ENCODE peak calls at places on chromosomes 13 and 19, in seven cellular contexts. I is tibial nerve, F is right atrium auricular region, N is thoracic aorta, P is aorta, U is upper lobe of right lung, Z is uterus. O is an unnamed sample. For H3K9me3, the result is how much of the 10 kb centered on the place peaks cover.

GRCh38 chr13:113978741-113979481 is 5.0 kb upstream of the C13orf46 start:
- DNase-seq in Z (no peak), U (peak), F (no peak), N (no peak), P (peak), I (no peak), O (no peak)

GRCh38 chr13:51945149-51945548 is 66.1 kb downstream of the ATP7B start:
- DNase-seq in P (no peak), F (no peak), I (no peak), Z (no peak), N (no peak), U (no peak), O (no peak)

GRCh38 chr19:42831221-42832019 is 48.1 kb downstream of the PSG1 start:
- DNase-seq in U (no peak), P (no peak), Z (no peak), F (no peak), N (no peak), I (no peak), O (no peak)

GRCh38 chr13:114185182-114185971 is 6.3 kb downstream of the CFAP97D2 start:
- DNase-seq in U (no peak), F (no peak), P (no peak), I (no peak), Z (no peak), N (no peak), O (no peak)

GRCh38 chr13:52850396-52851152 is 2.1 kb upstream of the PCDH8 start:
- DNase-seq in Z (peak), P (peak), U (peak), N (peak), F (peak), I (peak), O (no peak)

GRCh38 chr13:21061077-21061945 is at the start of gene LATS2:
- DNase-seq in U (peak), P (peak), Z (peak), F (peak), I (peak), N (peak), O (peak)

GRCh38 chr19:46678110-46678732 is 17.2 kb upstream of the DACT3 start:
- DNase-seq in U (no peak), P (no peak), Z (no peak), F (no peak), I (no peak), N (no peak), O (peak)

GRCh38 chr19:15529774-15530372 is 21.5 kb downstream of the CYP4F22 start:
- DNase-seq in N (no peak), F (no peak), I (no peak), U (no peak), Z (no peak), P (no peak), O (no peak)

GRCh38 chr19:50204811-50205675 is 1.6 kb downstream of the MYH14 start:
- DNase-seq in N (no peak), U (peak), I (no peak), F (no peak), P (no peak), Z (no peak), O (no peak)

GRCh38 chr19:31675187-31675913 is 326.1 kb upstream of the TSHZ3 start:
- DNase-seq in U (no peak), F (no peak), Z (no peak), N (no peak), P (no peak), I (no peak), O (no peak)

GRCh38 chr19:17346109-17346671 is 8.8 kb downstream of the GTPBP3 start:
- DNase-seq in N (no peak), P (peak), I (peak), F (peak), Z (peak), U (peak), O (peak)

GRCh38 chr19:49555600-49556411 is 24.6 kb downstream of the NOSIP start:
- DNase-seq in I (peak), Z (peak), U (peak), P (peak), F (no peak), N (no peak), O (peak)

GRCh38 chr19:46648961-46649960 is 11.7 kb downstream of the DACT3 start:
- DNase-seq in U (no peak), N (no peak), P (no peak), F (no peak), Z (no peak), I (no peak), O (no peak)

GRCh38 chr19:10368101-10368803 is 12.1 kb downstream of the TYK2 start:
- DNase-seq in Z (no peak), F (no peak), P (no peak), N (no peak), U (no peak), I (no peak), O (no peak)

GRCh38 chr13:84574851-84575250 is 692.6 kb upstream of the SLITRK1 start:
- DNase-seq in P (no peak), Z (no peak), N (no peak), I (no peak), F (no peak), U (no peak), O (no peak)

GRCh38 chr19:35351441-35352176 is 3.9 kb downstream of the FFAR1 start:
- DNase-seq in Z (no peak), N (no peak), U (peak), I (no peak), P (peak), F (no peak), O (no peak)

GRCh38 chr19:13069415-13070369 is 33.0 kb downstream of the LYL1 start:
- DNase-seq in F (no peak), P (no peak), N (no peak), U (no peak), I (no peak), Z (no peak), O (no peak)

GRCh38 chr19:34998777-34999497 is 1.2 kb upstream of the GRAMD1A start:
- DNase-seq in Z (no peak), N (no peak), I (no peak), U (no peak), F (no peak), P (peak), O (no peak)

GRCh38 chr19:40802300-40803169 is 3.5 kb downstream of the EGLN2 start:
- DNase-seq in U (peak), P (peak), Z (peak), N (no peak), F (peak), I (peak), O (no peak)

GRCh38 chr19:13098291-13099072 is 4.2 kb downstream of the LYL1 start:
- DNase-seq in U (no peak), F (no peak), Z (peak), N (no peak), I (no peak), P (no peak), O (no peak)

GRCh38 chr19:43826787-43827754 is at the start of gene ZNF283:
- DNase-seq in P (peak), N (peak), F (peak), Z (peak), I (peak), U (peak), O (peak)

GRCh38 chr19:18778826-18779354 is 12.2 kb downstream of the COMP start:
- DNase-seq in I (no peak), U (no peak), Z (no peak), F (no peak), P (no peak), N (no peak), O (no peak)

GRCh38 chr13:106098778-106099177 is 436.7 kb downstream of the EFNB2 start:
- DNase-seq in U (no peak), N (no peak), F (no peak), P (no peak), I (no peak), Z (no peak), O (no peak)

GRCh38 chr19:2834294-2834871 is 6.9 kb upstream of the ZNF555 start:
- DNase-seq in Z (no peak), F (no peak), N (no peak), I (no peak), U (no peak), P (no peak), O (no peak)
- H3K9me3 ChIP-seq in Z (under half), F (under half), N (under half), I (half or more), U (under half), P (under half), O (under half)

GRCh38 chr19:1474765-1475351 is 4.2 kb downstream of the C19orf25 start:
- DNase-seq in P (no peak), I (no peak), F (no peak), Z (no peak), U (no peak), N (no peak), O (no peak)
- H3K9me3 ChIP-seq in P (under half), I (under half), F (under half), Z (under half), U (under half), N (under half), O (under half)

GRCh38 chr13:59710416-59710815 is 453.3 kb downstream of the DIAPH3 start:
- DNase-seq in F (no peak), I (no peak), N (no peak), U (no peak), P (no peak), Z (no peak), O (no peak)

GRCh38 chr13:59710995-59711701 is 452.6 kb downstream of the DIAPH3 start:
- DNase-seq in I (no peak), U (no peak), P (no peak), Z (no peak), F (no peak), N (no peak), O (no peak)

GRCh38 chr13:59715591-59715990 is 448.1 kb downstream of the DIAPH3 start:
- DNase-seq in I (no peak), Z (no peak), F (no peak), U (no peak), P (no peak), N (no peak), O (no peak)
- H3K9me3 ChIP-seq in I (under half), Z (under half), F (under half), U (under half), P (under half), N (under half), O (under half)

DNA sequence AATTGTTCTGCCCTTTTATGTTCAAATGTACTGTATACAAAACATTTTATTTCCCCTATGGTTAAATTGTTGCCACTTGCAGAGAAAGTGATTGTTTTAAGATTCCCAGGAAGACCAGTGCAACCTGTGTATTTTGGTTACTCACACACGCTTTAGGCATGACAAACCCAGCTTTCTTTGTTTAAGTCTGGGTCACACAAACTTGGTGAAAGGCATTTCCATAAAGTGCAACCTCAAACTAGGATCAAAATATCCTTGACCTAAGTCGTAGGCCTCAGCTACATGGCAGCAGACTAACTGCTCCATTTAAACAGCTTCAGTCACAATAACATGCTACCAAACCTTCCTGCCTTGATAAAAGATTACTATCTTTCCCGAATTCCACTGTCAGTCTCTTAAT is 639.0 kb upstream of the PRR20A start:
- DNase-seq in I (no peak), Z (no peak), F (no peak), U (no peak), N (no peak), P (no peak), O (no peak)
- H3K9me3 ChIP-seq in I (under half), Z (under half), F (under half), U (under half), N (under half), P (under half), O (under half)

GRCh38 chr19:7979011-7979410 is 26.4 kb downstream of the ELAVL1 start:
- DNase-seq in I (no peak), N (no peak), F (no peak), P (peak), Z (no peak), U (no peak), O (no peak)

GRCh38 chr19:7979559-7979958 is 25.9 kb downstream of the ELAVL1 start:
- DNase-seq in P (peak), I (no peak), N (no peak), F (no peak), U (no peak), Z (no peak), O (no peak)

GRCh38 chr19:7977021-7977722 is 28.3 kb downstream of the ELAVL1 start:
- DNase-seq in F (no peak), U (no peak), P (peak), I (no peak), Z (no peak), N (no peak), O (no peak)

GRCh38 chr19:7977723-7978040 is 27.8 kb downstream of the ELAVL1 start:
- DNase-seq in N (no peak), P (no peak), U (no peak), I (no peak), F (no peak), Z (no peak), O (no peak)

GRCh38 chr19:7978196-7978825 is 27.1 kb downstream of the ELAVL1 start:
- DNase-seq in U (no peak), Z (no peak), N (no peak), P (peak), I (no peak), F (no peak), O (no peak)
- H3K9me3 ChIP-seq in U (under half), Z (under half), N (under half), P (under half), I (under half), F (under half), O (under half)

GRCh38 chr19:58213075-58213369 is 15.7 kb upstream of the ZNF544 start:
- DNase-seq in U (no peak), P (no peak), I (no peak), Z (no peak), F (no peak), N (no peak), O (no peak)
- H3K9me3 ChIP-seq in U (half or more), P (half or more), I (half or more), Z (under half), F (half or more), N (half or more), O (under half)

GRCh38 chr19:23999821-24000610 is 85.3 kb downstream of the ZNF726 start:
- DNase-seq in P (no peak), N (no peak), U (no peak), Z (no peak), I (no peak), F (no peak), O (no peak)
- H3K9me3 ChIP-seq in P (under half), N (under half), U (under half), Z (under half), I (half or more), F (under half), O (under half)

GRCh38 chr19:11942843-11943108 is 17.9 kb downstream of the ZNF700 start:
- DNase-seq in N (no peak), I (no peak), P (no peak), Z (no peak), U (no peak), F (no peak), O (no peak)
- H3K9me3 ChIP-seq in N (half or more), I (half or more), P (under half), Z (under half), U (half or more), F (under half), O (under half)

GRCh38 chr13:19117913-19118739 is 63.5 kb downstream of the TUBA3C start:
- DNase-seq in I (no peak), F (no peak), Z (no peak), U (no peak), N (no peak), P (no peak), O (no peak)

DNA sequence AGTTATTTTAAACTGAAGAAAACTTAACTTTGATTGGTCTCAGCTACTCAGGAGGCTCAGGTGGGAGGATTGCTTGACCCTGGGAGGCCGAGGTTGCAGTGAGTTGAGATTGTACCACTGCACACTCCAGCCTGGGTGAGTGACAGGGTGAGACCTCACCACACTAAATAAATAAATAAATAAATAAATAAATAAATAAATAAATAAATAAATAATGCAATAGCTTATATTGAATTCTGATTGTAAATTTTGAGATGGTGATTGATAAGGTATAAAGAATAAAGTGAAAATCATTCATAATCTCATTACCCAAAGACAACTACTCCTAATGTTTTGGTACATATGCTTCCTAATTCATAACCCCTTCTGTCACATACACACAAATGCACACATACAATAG is 58.1 kb downstream of the TUBA3C start:
- DNase-seq in Z (no peak), I (no peak), F (no peak), U (no peak), P (no peak), N (no peak), O (no peak)
- H3K9me3 ChIP-seq in Z (under half), I (under half), F (under half), U (under half), P (under half), N (under half), O (under half)

DNA sequence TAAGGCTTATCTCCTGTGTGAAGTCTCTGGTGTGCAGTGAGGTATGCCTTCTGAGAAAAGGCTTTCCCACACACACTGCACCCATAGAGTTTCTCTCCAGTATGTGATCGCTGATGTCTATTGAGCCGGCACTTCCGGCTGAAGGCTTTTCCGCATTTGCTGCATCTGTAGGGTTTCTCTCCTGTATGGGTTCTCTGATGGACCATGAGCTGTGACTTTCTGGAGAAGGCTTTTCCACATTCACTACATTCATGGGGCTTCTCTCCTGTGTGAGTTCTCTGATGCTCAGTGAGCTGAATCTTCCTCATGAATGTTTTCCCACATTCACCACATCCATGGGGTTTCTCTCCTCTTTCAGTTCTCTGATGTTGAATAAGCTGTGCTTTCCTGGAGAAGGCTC is 14.7 kb downstream of the ZNF577 start:
- DNase-seq in F (no peak), U (no peak), I (no peak), Z (no peak), P (no peak), N (no peak), O (no peak)
- H3K9me3 ChIP-seq in F (under half), U (half or more), I (half or more), Z (under half), P (under half), N (half or more), O (half or more)

O was measured in T-helper 17 cell.